ENCODE peak calls at places on chromosomes 5 and 9, in seven cellular contexts. D is fibroblast of mammary gland, P is psoas muscle, R is IMR-90, E is GM23338, J is colonic mucosa, Q is upper lobe of left lung. C is an unnamed sample.
A peak's percentile ranks its signal among the peaks of the same experiment; 100 is the strongest.

GRCh38 chr5:145237843-145238242 is 597.3 kb downstream of the PRELID2 start:
- DNase-seq in D (peak; percentile 55), P (no peak), R (peak; percentile 24), E (peak; percentile 98), J (peak; percentile 47), Q (no peak), C (no peak)

GRCh38 chr9:128920381-128921058 is at the start of gene PHYHD1:
- DNase-seq in D (peak; percentile 92), P (peak; percentile 84), R (peak; percentile 61), E (no peak), J (no peak), Q (peak; percentile 85), C (no peak)

GRCh38 chr9:15743512-15743911 is 190.7 kb downstream of the CCDC171 start:
- DNase-seq in D (no peak), P (no peak), R (no peak), E (no peak), J (no peak), Q (no peak), C (peak; percentile 4)

GRCh38 chr5:157596449-157596848 is 20.9 kb upstream of the ADAM19 start:
- DNase-seq in D (peak; percentile 60), P (no peak), R (no peak), E (no peak), J (no peak), Q (no peak), C (no peak)

GRCh38 chr9:21688108-21689102 is 114.0 kb upstream of the MTAP start:
- DNase-seq in D (peak; percentile 98), P (peak; percentile 59), R (peak; percentile 81), E (no peak), J (no peak), Q (no peak), C (no peak)

GRCh38 chr9:80885894-80886293 is 803.5 kb downstream of the TLE1 start:
- DNase-seq in D (peak; percentile 19), P (no peak), R (no peak), E (peak; percentile 52), J (no peak), Q (no peak), C (no peak)

GRCh38 chr9:70228098-70228497 is 30.7 kb upstream of the SMC5 start:
- DNase-seq in D (no peak), P (no peak), R (no peak), E (no peak), J (no peak), Q (no peak), C (no peak)

GRCh38 chr5:123810253-123810652 is 298.3 kb downstream of the CSNK1G3 start:
- DNase-seq in D (no peak), P (no peak), R (no peak), E (peak; percentile 10), J (peak; percentile 44), Q (peak; percentile 68), C (no peak)

GRCh38 chr5:169609716-169610115 is 26.1 kb downstream of the SPDL1 start:
- DNase-seq in D (no peak), P (no peak), R (no peak), E (peak; percentile 7), J (no peak), Q (no peak), C (no peak)

GRCh38 chr5:135008981-135009735 is 24.9 kb downstream of the PITX1 start:
- DNase-seq in D (no peak), P (no peak), R (no peak), E (no peak), J (no peak), Q (no peak), C (no peak)

GRCh38 chr5:9282211-9282610 is 263.7 kb downstream of the SEMA5A start:
- DNase-seq in D (no peak), P (no peak), R (no peak), E (no peak), J (no peak), Q (no peak), C (no peak)

GRCh38 chr5:9284781-9285307 is 261.0 kb downstream of the SEMA5A start:
- DNase-seq in D (peak; percentile 83), P (no peak), R (peak; percentile 58), E (no peak), J (no peak), Q (no peak), C (no peak)

GRCh38 chr5:9283021-9283420 is 262.9 kb downstream of the SEMA5A start:
- DNase-seq in D (peak; percentile 59), P (no peak), R (peak; percentile 52), E (no peak), J (no peak), Q (no peak), C (no peak)

GRCh38 chr5:9283473-9283872 is 262.4 kb downstream of the SEMA5A start:
- DNase-seq in D (no peak), P (no peak), R (no peak), E (peak; percentile 24), J (no peak), Q (no peak), C (no peak)

DNA sequence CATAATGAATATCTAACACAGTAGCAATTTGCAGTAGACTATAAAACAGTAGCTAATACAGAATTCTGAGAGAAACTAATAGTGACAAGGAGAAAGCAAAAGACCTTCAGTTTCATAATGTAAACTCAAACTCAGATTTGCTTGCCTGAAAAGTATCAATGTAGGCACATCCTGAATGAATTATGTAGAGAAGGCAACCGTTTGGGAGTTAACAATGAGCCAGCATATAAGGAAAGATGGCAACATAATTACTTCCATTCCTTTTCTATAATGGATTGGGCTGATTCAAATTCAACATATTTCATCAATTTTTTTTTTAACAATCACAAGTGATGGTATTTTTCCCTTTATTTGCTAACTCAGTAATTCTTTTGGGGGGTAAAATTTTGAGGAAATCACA is 261.6 kb downstream of the SEMA5A start:
- DNase-seq in D (no peak), P (no peak), R (no peak), E (no peak), J (no peak), Q (no peak), C (no peak)
- H3K4me3 ChIP-seq in D (no peak overlapping the region), P (no peak overlapping the region), R (no peak overlapping the region), E (no peak overlapping the region), J (no peak overlapping the region), Q (no peak overlapping the region), C (no peak overlapping the region)

GRCh38 chr9:127802576-127803443 is at the start of gene FPGS:
- DNase-seq in D (peak; percentile 84), P (peak; percentile 95), R (peak; percentile 85), E (peak; percentile 94), J (peak; percentile 90), Q (peak; percentile 93), C (peak; percentile 86)

GRCh38 chr9:127806871-127807270 is 4.2 kb downstream of the FPGS start:
- DNase-seq in D (no peak), P (no peak), R (no peak), E (no peak), J (no peak), Q (no peak), C (no peak)

GRCh38 chr9:127803507-127804352 is 1.0 kb downstream of the FPGS start:
- DNase-seq in D (peak; percentile 39), P (peak; percentile 83), R (no peak), E (peak; percentile 59), J (peak; percentile 70), Q (peak; percentile 70), C (no peak)

GRCh38 chr9:127805620-127806019 is 2.9 kb downstream of the FPGS start:
- DNase-seq in D (peak; percentile 40), P (no peak), R (no peak), E (peak; percentile 92), J (peak; percentile 49), Q (no peak), C (no peak)

GRCh38 chr9:127801955-127802575 is 617 bp upstream of the FPGS start:
- DNase-seq in D (peak; percentile 39), P (no peak), R (no peak), E (no peak), J (no peak), Q (no peak), C (no peak)
- H3K4me3 ChIP-seq in D (peak overlapping the region; percentile 48), P (peak overlapping the region; percentile 80), R (peak overlapping the region; percentile 60), E (peak overlapping the region; percentile 93), J (peak overlapping the region; percentile 53), Q (no peak overlapping the region), C (peak overlapping the region; percentile 62)

DNA sequence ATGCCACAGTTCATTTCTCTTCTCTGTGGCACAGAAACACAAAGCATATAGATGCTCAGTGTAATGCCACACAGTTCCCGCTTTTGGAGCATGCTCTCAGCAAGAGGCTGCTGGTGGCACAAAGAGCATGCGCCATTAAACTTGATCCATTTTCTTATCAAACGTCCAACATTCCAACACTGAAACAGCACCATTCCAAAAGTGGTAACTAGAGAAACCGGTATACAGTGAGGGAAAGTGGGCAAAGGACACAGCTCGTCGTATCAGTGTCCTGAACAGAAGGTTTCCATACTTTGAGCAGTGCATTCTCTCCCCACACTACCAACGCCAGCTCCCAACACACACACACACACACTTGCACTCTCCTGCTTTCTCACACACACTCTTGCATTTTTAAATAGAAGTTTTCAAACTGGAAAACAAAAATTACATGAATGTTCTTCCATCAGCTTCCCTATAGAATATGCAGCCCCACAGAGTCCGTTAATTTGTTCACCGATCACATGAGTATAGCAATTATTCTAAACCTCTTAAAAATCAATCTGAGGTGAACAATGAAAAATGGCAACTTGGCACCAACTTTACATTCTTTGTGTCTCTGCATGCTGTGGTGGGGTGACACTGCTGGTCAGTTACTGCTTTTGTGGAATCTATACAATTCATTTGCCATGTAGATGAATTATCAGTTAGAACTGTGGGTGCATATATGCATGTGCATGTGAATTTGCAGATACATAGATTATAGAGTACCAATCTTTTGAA is 5.8 kb downstream of the NFIB start:
- DNase-seq in D (no peak), P (no peak), R (no peak), E (no peak), J (no peak), Q (no peak), C (no peak)
- H3K4me3 ChIP-seq in D (no peak overlapping the region), P (peak overlapping the region; percentile 93), R (no peak overlapping the region), E (no peak overlapping the region), J (no peak overlapping the region), Q (no peak overlapping the region), C (no peak overlapping the region)

GRCh38 chr9:133786936-133787748 is 49.0 kb upstream of the SARDH start:
- DNase-seq in D (no peak), P (peak; percentile 36), R (no peak), E (no peak), J (no peak), Q (no peak), C (no peak)
- H3K4me3 ChIP-seq in D (no peak overlapping the region), P (no peak overlapping the region), R (no peak overlapping the region), E (no peak overlapping the region), J (no peak overlapping the region), Q (no peak overlapping the region), C (no peak overlapping the region)

GRCh38 chr9:73566627-73567026 is 415.0 kb downstream of the ANXA1 start:
- DNase-seq in D (no peak), P (no peak), R (no peak), E (no peak), J (no peak), Q (no peak), C (no peak)
- H3K4me3 ChIP-seq in D (no peak overlapping the region), P (no peak overlapping the region), R (no peak overlapping the region), E (no peak overlapping the region), J (no peak overlapping the region), Q (no peak overlapping the region), C (no peak overlapping the region)